ENCODE peak calls at places on chromosomes 2 and 18, in ten cellular contexts. M is NCI-H524; S is GM03348; U is activated CD4-positive, alpha-beta T cell treated with anti-CD3 and anti-CD28 coated beads, Interleukin-2, amount 10 ng/mL, durations not matched to agents 7 days and 5 days; Q is amniotic stem cell; X is kidney glomerular epithelial cell; H is activated T-cell treated with anti-CD3 and anti-CD28 coated beads, Interleukin-2, amount 50 U/mL, for 1 hour; N is progenitor cell of endocrine pancreas; A is substantia nigra; V is nucleus accumbens. W is an unnamed sample.

GRCh38 chr2:20650412-20650879 is 452 bp downstream of the HS1BP3 start:
- DNase-seq in U (peak; percentile 43), H (no peak), Q (no peak), M (peak; percentile 56), V (peak; percentile 31), N (no peak), S (peak; percentile 69), X (peak; percentile 38), A (no peak), W (peak; percentile 42)

GRCh38 chr2:77095096-77095495 is 427.1 kb downstream of the LRRTM4 start:
- DNase-seq in S (no peak), M (no peak), A (no peak), H (no peak), U (no peak), X (no peak), N (no peak), V (no peak), Q (no peak), W (no peak)

GRCh38 chr2:96404446-96405373 is 69.1 kb downstream of the NCAPH start:
- DNase-seq in A (peak; percentile 38), M (peak; percentile 64), S (no peak), V (peak; percentile 31), N (no peak), X (no peak), Q (no peak), U (no peak), H (no peak), W (no peak)

GRCh38 chr2:190526105-190526708 is 8.3 kb downstream of the NEMP2 start:
- DNase-seq in U (no peak), Q (no peak), H (no peak), A (no peak), S (no peak), X (no peak), V (no peak), M (no peak), N (no peak), W (no peak)

GRCh38 chr2:5538717-5539116 is 153.5 kb upstream of the SOX11 start:
- DNase-seq in Q (no peak), M (no peak), H (no peak), N (no peak), V (no peak), U (no peak), X (no peak), S (no peak), A (no peak), W (no peak)

GRCh38 chr2:36403675-36404230 is 48.2 kb downstream of the CRIM1 start:
- DNase-seq in M (no peak), H (no peak), N (no peak), V (no peak), X (peak; percentile 100), Q (peak; percentile 52), A (no peak), U (no peak), S (peak; percentile 42), W (no peak)

GRCh38 chr18:61554946-61555361 is 221.7 kb downstream of the CDH20 start:
- DNase-seq in U (no peak), H (no peak), M (no peak), N (no peak), A (no peak), Q (no peak), S (no peak), V (no peak), X (no peak), W (no peak)

GRCh38 chr2:216578325-216578724 is 54.9 kb upstream of the IGFBP2 start:
- DNase-seq in U (no peak), H (no peak), X (no peak), N (no peak), Q (no peak), V (no peak), A (no peak), S (no peak), M (no peak), W (no peak)

GRCh38 chr2:132761437-132761836 is 91.4 kb upstream of the LYPD1 start:
- DNase-seq in V (no peak), M (no peak), H (no peak), S (no peak), Q (no peak), U (no peak), N (no peak), A (no peak), X (no peak), W (no peak)

GRCh38 chr18:63817441-63818051 is 42.3 kb downstream of the SERPINB7 start:
- DNase-seq in A (no peak), Q (peak; percentile 23), V (no peak), N (no peak), M (no peak), X (no peak), U (no peak), S (peak; percentile 57), H (no peak), W (no peak)

GRCh38 chr2:158359846-158360245 is 96.7 kb downstream of the CCDC148 start:
- DNase-seq in M (no peak), U (no peak), Q (no peak), S (no peak), X (peak; percentile 57), V (no peak), H (no peak), N (no peak), A (no peak), W (peak; percentile 52)

GRCh38 chr2:109690822-109691541 is 76.8 kb downstream of the SOWAHC start:
- DNase-seq in Q (no peak), N (no peak), H (no peak), V (peak; percentile 7), X (no peak), A (peak; percentile 20), M (no peak), U (no peak), S (no peak), W (no peak)

GRCh38 chr2:239354132-239354790 is 46.6 kb downstream of the HDAC4 start:
- DNase-seq in V (no peak), N (no peak), A (no peak), H (no peak), S (no peak), U (no peak), Q (no peak), M (no peak), X (no peak), W (no peak)

GRCh38 chr18:48534364-48534763 is 4.5 kb upstream of the CTIF start:
- DNase-seq in M (no peak), H (no peak), A (no peak), Q (no peak), V (no peak), N (no peak), U (no peak), S (peak; percentile 57), X (peak; percentile 20), W (no peak)

GRCh38 chr2:234724850-234725249 is 227.0 kb upstream of the SH3BP4 start:
- DNase-seq in S (no peak), M (no peak), N (no peak), X (no peak), U (no peak), V (no peak), H (no peak), Q (no peak), A (no peak), W (no peak)

GRCh38 chr18:75360206-75360605 is 67.3 kb downstream of the SMIM21 start:
- DNase-seq in Q (no peak), N (no peak), M (no peak), V (no peak), H (no peak), A (no peak), S (no peak), U (no peak), X (peak; percentile 52), W (no peak)

GRCh38 chr2:151350579-151351195 is 6.7 kb upstream of the TNFAIP6 start:
- DNase-seq in N (no peak), H (no peak), Q (no peak), M (no peak), A (no peak), U (no peak), S (peak; percentile 43), V (no peak), X (peak; percentile 48), W (no peak)

GRCh38 chr2:181573140-181573736 is 83.7 kb downstream of the CERKL start:
- DNase-seq in Q (no peak), X (peak; percentile 46), S (peak; percentile 36), M (no peak), N (no peak), H (no peak), V (no peak), A (no peak), U (no peak), W (peak; percentile 27)

GRCh38 chr2:74571058-74571457 is 16.5 kb downstream of the DOK1 start:
- DNase-seq in U (no peak), X (no peak), H (no peak), Q (no peak), V (no peak), N (no peak), M (no peak), A (no peak), S (no peak), W (peak; percentile 88)

GRCh38 chr2:169105433-169105832 is 36.1 kb downstream of the DHRS9 start:
- DNase-seq in V (no peak), A (no peak), N (no peak), H (no peak), S (no peak), M (no peak), U (no peak), Q (no peak), X (no peak), W (no peak)

GRCh38 chr2:86789687-86790133 is 1.0 kb downstream of the CD8A start:
- DNase-seq in U (no peak), N (no peak), X (no peak), A (no peak), M (no peak), Q (no peak), H (no peak), V (no peak), S (no peak), W (no peak)

GRCh38 chr2:181771355-181771754 is 91.0 kb upstream of the NEUROD1 start:
- DNase-seq in A (no peak), N (no peak), X (no peak), S (no peak), H (no peak), M (no peak), U (no peak), V (no peak), Q (no peak), W (no peak)

GRCh38 chr2:121372082-121372481 is 87.1 kb upstream of the TFCP2L1 start:
- DNase-seq in N (no peak), X (no peak), S (no peak), V (no peak), M (no peak), Q (no peak), U (no peak), A (no peak), H (no peak), W (no peak)

GRCh38 chr2:233469261-233470006 is 97.1 kb downstream of the USP40 start:
- DNase-seq in S (no peak), X (no peak), U (no peak), M (no peak), A (peak; percentile 78), Q (no peak), V (no peak), H (peak; percentile 10), N (no peak), W (no peak)

GRCh38 chr18:22084547-22084946 is 84.8 kb upstream of the GATA6 start:
- DNase-seq in U (no peak), A (no peak), N (peak; percentile 16), X (no peak), M (no peak), V (no peak), H (no peak), S (no peak), Q (no peak), W (no peak)